ENCODE peak calls at places on chromosomes 13 and 19, in five cellular contexts. Q is stimulated activated naive CD8-positive, alpha-beta T cell treated with anti-CD3 and anti-CD28 coated beads, Interleukin-15, Interleukin-2, amounts not matched to agents 100 U/mL and 50 U/mL, for 24 hours; I is NCI-H1092; T is non-pigmented ciliary epithelial cell; Z is GM12865. R is an unnamed sample.

GRCh38 chr19:55459950-55460657 is 1.3 kb downstream of the ISOC2 start:
- DNase-seq in Q (no peak), T (no peak), Z (no peak), I (no peak), R (peak)

GRCh38 chr19:32542477-32543106 is 38.4 kb upstream of the PDCD5 start:
- DNase-seq in T (no peak), Q (no peak), Z (no peak), I (no peak), R (peak)

GRCh38 chr13:100789481-100789880 is 114.9 kb upstream of the TMTC4 start:
- DNase-seq in Z (no peak), I (peak), Q (no peak), T (no peak), R (no peak)

GRCh38 chr19:28482221-28482620 is 730.7 kb downstream of the UQCRFS1 start:
- DNase-seq in I (no peak), Q (no peak), T (no peak), Z (peak), R (no peak)

GRCh38 chr19:38278751-38279150 is 14.4 kb downstream of the SPINT2 start:
- DNase-seq in Z (no peak), T (no peak), Q (no peak), I (no peak), R (no peak)

GRCh38 chr13:40026174-40026585 is 370.7 kb downstream of the COG6 start:
- DNase-seq in Q (peak), T (no peak), I (no peak), Z (peak), R (no peak)

GRCh38 chr13:51844862-51845573 is at the start of gene TMEM272:
- DNase-seq in Z (peak), Q (peak), I (peak), T (no peak), R (peak)

GRCh38 chr19:56301886-56302620 is 12.6 kb downstream of the ZSCAN5A start:
- DNase-seq in Z (no peak), Q (no peak), I (no peak), T (no peak), R (no peak)

GRCh38 chr13:43377955-43378354 is 354.6 kb downstream of the DNAJC15 start:
- DNase-seq in I (no peak), Q (no peak), T (no peak), Z (no peak), R (no peak)

GRCh38 chr13:110531671-110532083 is 29.8 kb downstream of the RAB20 start:
- DNase-seq in Z (no peak), T (no peak), Q (no peak), I (no peak), R (no peak)

GRCh38 chr13:97369269-97369893 is 64.6 kb upstream of the RAP2A start:
- DNase-seq in Q (no peak), T (no peak), Z (peak), I (no peak), R (peak)

GRCh38 chr19:5397804-5398692 is 57.2 kb upstream of the ZNRF4 start:
- DNase-seq in T (no peak), Q (no peak), I (no peak), Z (peak), R (no peak)

GRCh38 chr13:38262211-38262610 is 87.4 kb upstream of the UFM1 start:
- DNase-seq in Z (no peak), I (no peak), T (peak), Q (no peak), R (no peak)

GRCh38 chr19:50178320-50178719 is 15.2 kb upstream of the IZUMO2 start:
- DNase-seq in Z (peak), Q (no peak), T (no peak), I (no peak), R (no peak)

GRCh38 chr19:39052243-39052746 is 19.9 kb upstream of the FBXO27 start:
- DNase-seq in Q (peak), T (no peak), Z (peak), I (no peak), R (peak)

GRCh38 chr13:90824027-90824426 is 523.5 kb upstream of the MIR17HG start:
- DNase-seq in Q (no peak), T (no peak), I (no peak), Z (no peak), R (no peak)

GRCh38 chr13:48504606-48505369 is 28.1 kb downstream of the RCBTB2 start:
- DNase-seq in Q (no peak), I (no peak), T (no peak), Z (peak), R (no peak)

GRCh38 chr13:107450426-107450825 is 764.9 kb downstream of the LIG4 start:
- DNase-seq in I (no peak), Z (no peak), Q (no peak), T (no peak), R (no peak)

GRCh38 chr19:57241181-57241580 is 749 bp downstream of the ZNF805 start:
- DNase-seq in Z (peak), I (no peak), T (no peak), Q (no peak), R (peak)

GRCh38 chr13:48615017-48615416 is 38.7 kb upstream of the CYSLTR2 start:
- DNase-seq in I (no peak), Q (no peak), Z (no peak), T (no peak), R (no peak)

GRCh38 chr19:7638802-7639465 is 2.0 kb downstream of the STXBP2 start:
- DNase-seq in Z (no peak), T (no peak), Q (no peak), I (no peak), R (no peak)

GRCh38 chr19:19540707-19541515 is 2.8 kb downstream of the CILP2 start:
- DNase-seq in I (peak), Q (peak), Z (peak), T (no peak), R (peak)

GRCh38 chr13:50171585-50172282 is 156.5 kb downstream of the KCNRG start:
- DNase-seq in Q (no peak), I (no peak), Z (no peak), T (peak), R (no peak)

GRCh38 chr13:40605573-40605972 is 60.9 kb downstream of the FOXO1 start:
- DNase-seq in Z (no peak), T (no peak), Q (peak), I (no peak), R (no peak)

GRCh38 chr19:35703343-35703742 is 1.0 kb upstream of the ZBTB32 start:
- DNase-seq in T (no peak), I (no peak), Z (no peak), Q (no peak), R (no peak)

GRCh38 chr13:28744091-28744536 is 25.3 kb upstream of the SLC46A3 start:
- DNase-seq in T (no peak), I (no peak), Z (no peak), Q (no peak), R (no peak)

GRCh38 chr19:1411255-1412191 is 4.1 kb downstream of the DAZAP1 start:
- DNase-seq in Z (no peak), T (no peak), Q (peak), I (no peak), R (no peak)

GRCh38 chr19:29539131-29539530 is 13.3 kb downstream of the VSTM2B start:
- DNase-seq in Z (no peak), T (no peak), Q (no peak), I (no peak), R (no peak)

GRCh38 chr19:55484571-55485438 is at the start of gene NAT14:
- DNase-seq in T (no peak), Q (peak), I (peak), Z (peak), R (peak)

GRCh38 chr13:51923983-51924539 is 62.3 kb downstream of the CCDC70 start:
- DNase-seq in Z (no peak), T (no peak), Q (peak), I (no peak), R (peak)

GRCh38 chr19:28873301-28873700 is 339.6 kb downstream of the UQCRFS1 start:
- DNase-seq in T (no peak), Z (no peak), I (no peak), Q (no peak), R (no peak)

GRCh38 chr19:18488838-18489626 is 32.8 kb downstream of the ELL start:
- DNase-seq in I (peak), T (no peak), Z (no peak), Q (no peak), R (peak)

GRCh38 chr13:26062853-26063444 is 11.1 kb upstream of the SHISA2 start:
- DNase-seq in I (peak), Q (no peak), T (no peak), Z (peak), R (peak)